ENCODE peak calls at places on chromosomes 12 and 14, in ten cellular contexts. H, M, J, K, E, B, U, I, Z and L are unnamed samples.

GRCh38 chr14:64708148-64709004 is 4.2 kb downstream of the PLEKHG3 start:
- DNase-seq in H (no peak), M (peak; percentile 42), Z (no peak), B (no peak), K (peak; percentile 58), J (no peak), E (peak; percentile 60), U (no peak), I (no peak), L (peak; percentile 17)

GRCh38 chr12:12294215-12295005 is 27.6 kb upstream of the LRP6 start:
- DNase-seq in Z (no peak), B (no peak), U (no peak), I (no peak), H (no peak), E (peak; percentile 65), K (no peak), M (peak; percentile 32), J (no peak), L (no peak)

GRCh38 chr12:29609431-29610215 is 112.1 kb upstream of the OVCH1 start:
- DNase-seq in Z (no peak), I (no peak), U (no peak), J (no peak), M (no peak), H (no peak), B (no peak), K (no peak), E (no peak), L (no peak)

GRCh38 chr12:104064842-104065441 is 611 bp downstream of the HCFC2 start:
- DNase-seq in M (peak; percentile 65), H (no peak), Z (no peak), I (no peak), B (no peak), J (no peak), E (peak; percentile 26), U (no peak), K (peak; percentile 41), L (no peak)

GRCh38 chr12:107580750-107581529 is 104.7 kb upstream of the PWP1 start:
- DNase-seq in B (no peak), K (no peak), Z (no peak), I (no peak), U (no peak), J (no peak), M (peak; percentile 38), H (no peak), E (no peak), L (no peak)

GRCh38 chr14:90427848-90428426 is 31.1 kb downstream of the CALM1 start:
- DNase-seq in U (no peak), H (no peak), Z (no peak), E (no peak), K (no peak), J (no peak), B (no peak), M (no peak), I (no peak), L (no peak)

GRCh38 chr12:133010657-133011297 is 24.6 kb downstream of the ZNF26 start:
- DNase-seq in U (no peak), M (peak; percentile 5), E (peak; percentile 8), B (no peak), H (no peak), I (peak; percentile 5), K (no peak), Z (no peak), J (no peak), L (no peak)

GRCh38 chr14:91258021-91258618 is 13.6 kb upstream of the GPR68 start:
- DNase-seq in K (no peak), M (peak; percentile 82), U (no peak), J (no peak), B (no peak), Z (no peak), H (no peak), E (no peak), I (no peak), L (no peak)

GRCh38 chr12:29288031-29288430 is 92.9 kb downstream of the ERGIC2 start:
- DNase-seq in E (no peak), K (no peak), J (no peak), M (no peak), B (no peak), U (no peak), I (no peak), Z (no peak), H (no peak), L (no peak)

GRCh38 chr12:6182279-6182898 is 17.8 kb upstream of the CD9 start:
- DNase-seq in I (no peak), M (peak; percentile 77), Z (no peak), E (peak; percentile 37), J (no peak), K (peak; percentile 80), B (peak; percentile 92), H (no peak), U (peak; percentile 75), L (no peak)

GRCh38 chr12:52201520-52201839 is 9.7 kb upstream of the KRT80 start:
- DNase-seq in U (no peak), H (no peak), E (no peak), Z (no peak), K (no peak), M (no peak), B (no peak), J (no peak), I (no peak), L (no peak)

GRCh38 chr12:10719482-10719881 is 3.6 kb downstream of the YBX3 start:
- DNase-seq in H (no peak), B (no peak), M (no peak), U (no peak), J (no peak), Z (no peak), K (no peak), E (no peak), I (no peak), L (no peak)

GRCh38 chr12:120902846-120903381 is 1.2 kb downstream of the SPPL3 start:
- DNase-seq in B (no peak), Z (no peak), K (no peak), H (no peak), E (no peak), M (peak; percentile 20), J (no peak), U (no peak), I (peak; percentile 14), L (no peak)

GRCh38 chr12:3330976-3331375 is 160.0 kb upstream of the PRMT8 start:
- DNase-seq in J (no peak), U (no peak), B (no peak), Z (no peak), H (no peak), M (no peak), I (no peak), K (no peak), E (no peak), L (no peak)

GRCh38 chr12:113418213-113418879 is 3.8 kb upstream of the SDSL start:
- DNase-seq in I (no peak), Z (no peak), E (no peak), H (no peak), B (no peak), K (no peak), J (no peak), M (peak; percentile 10), U (no peak), L (no peak)

GRCh38 chr14:65872536-65872935 is 460.0 kb downstream of the FUT8 start:
- DNase-seq in H (no peak), J (no peak), U (no peak), Z (no peak), I (no peak), K (no peak), E (no peak), M (peak; percentile 43), B (no peak), L (no peak)

GRCh38 chr12:12685305-12685704 is 10.7 kb downstream of the GPR19 start:
- DNase-seq in M (no peak), Z (no peak), K (no peak), I (no peak), H (peak; percentile 48), U (peak; percentile 29), E (no peak), J (no peak), B (no peak), L (no peak)

GRCh38 chr14:72555609-72556000 is 338.3 kb downstream of the DPF3 start:
- DNase-seq in E (no peak), J (no peak), Z (no peak), B (no peak), M (no peak), H (no peak), I (no peak), K (no peak), U (no peak), L (no peak)

GRCh38 chr12:121805171-121805687 is 1.4 kb downstream of the SETD1B start:
- DNase-seq in I (peak; percentile 43), U (peak; percentile 22), E (no peak), H (no peak), M (peak; percentile 64), J (no peak), Z (no peak), K (peak; percentile 64), B (no peak), L (no peak)